ENCODE peak calls at places on chromosomes 12 and 14, in six cellular contexts. Z, O, M, H, Y and X are unnamed samples.

GRCh38 chr14:21475767-21476525 is 813 bp downstream of the RAB2B start:
- DNase-seq in O (no peak), Z (no peak), Y (no peak), H (no peak), M (no peak), X (no peak)

GRCh38 chr14:54739514-54739913 is 163.1 kb downstream of the GCH1 start:
- DNase-seq in M (no peak), Y (no peak), O (no peak), H (peak; percentile 88), Z (no peak), X (no peak)

GRCh38 chr12:53492188-53492587 is 7.1 kb downstream of the MAP3K12 start:
- DNase-seq in H (no peak), M (no peak), Z (no peak), Y (peak; percentile 67), O (no peak), X (no peak)

GRCh38 chr12:32870716-32871115 is 25.9 kb downstream of the PKP2 start:
- DNase-seq in Z (no peak), M (no peak), H (no peak), Y (no peak), O (peak; percentile 63), X (no peak)

GRCh38 chr14:76408877-76409276 is 32.9 kb downstream of the ESRRB start:
- DNase-seq in Z (no peak), M (no peak), H (no peak), Y (no peak), O (no peak), X (no peak)

GRCh38 chr12:50453872-50454271 is 50.9 kb upstream of the DIP2B start:
- DNase-seq in Z (no peak), O (no peak), H (peak; percentile 54), M (no peak), Y (no peak), X (no peak)

GRCh38 chr12:7289743-7290142 is 14.1 kb upstream of the ACSM4 start:
- DNase-seq in Z (no peak), O (no peak), H (peak; percentile 6), Y (no peak), M (no peak), X (no peak)

GRCh38 chr12:108285016-108285415 is 54.1 kb downstream of the CMKLR1 start:
- DNase-seq in Z (no peak), H (no peak), Y (no peak), O (no peak), M (no peak), X (no peak)

GRCh38 chr12:19572920-19573558 is 133.7 kb downstream of the AEBP2 start:
- DNase-seq in O (peak; percentile 41), Z (peak; percentile 69), H (peak; percentile 70), Y (no peak), M (no peak), X (no peak)

GRCh38 chr12:50085615-50085928 is 430 bp downstream of the SMARCD1 start:
- DNase-seq in M (no peak), H (peak; percentile 8), Y (no peak), Z (no peak), O (no peak), X (no peak)

GRCh38 chr12:94673951-94674570 is 23.7 kb upstream of the TMCC3 start:
- DNase-seq in O (no peak), M (no peak), Y (no peak), Z (no peak), H (no peak), X (no peak)

DNA sequence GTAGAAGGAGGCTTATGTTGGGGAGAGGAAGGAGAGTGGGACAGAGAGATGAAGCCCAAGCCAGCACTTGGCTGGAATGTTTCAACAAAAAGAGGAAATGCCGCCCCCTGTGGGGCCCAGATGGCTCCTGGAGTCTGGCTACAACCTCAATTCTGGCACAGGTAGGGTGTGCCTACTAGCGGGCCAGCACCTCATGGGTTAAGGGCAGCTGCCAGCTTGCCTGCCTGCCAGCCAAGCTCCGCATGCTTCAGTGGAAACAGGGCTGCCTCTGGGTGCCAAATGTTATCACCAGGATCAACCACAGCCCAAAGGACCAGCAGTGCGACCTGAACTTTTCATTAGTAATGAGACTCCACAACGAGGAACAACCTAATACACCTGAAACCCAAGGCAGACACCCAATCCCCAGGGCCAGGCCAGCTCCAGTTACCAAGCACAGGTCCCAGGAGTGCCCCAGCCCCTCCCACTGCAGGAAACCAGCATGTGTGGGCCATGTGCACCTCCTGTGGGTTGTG is 11.3 kb downstream of the RAB15 start:
- DNase-seq in Z (no peak), M (no peak), O (no peak), H (no peak), Y (no peak), X (no peak)
- TF ChIP-seq CTCF in Z (no peak), M (no peak), O (peak; percentile 39), H (peak; percentile 36), Y (no peak), X (no peak)

GRCh38 chr12:121839993-121840761 is 18.5 kb downstream of the HPD start:
- DNase-seq in Z (no peak), H (no peak), M (no peak), O (no peak), Y (no peak), X (no peak)

GRCh38 chr12:121843236-121843982 is 15.2 kb downstream of the HPD start:
- DNase-seq in Y (no peak), M (no peak), O (no peak), H (no peak), Z (no peak), X (no peak)

GRCh38 chr12:121838096-121838495 is 20.6 kb downstream of the HPD start:
- DNase-seq in M (no peak), O (peak; percentile 46), Z (no peak), H (no peak), Y (no peak), X (no peak)

GRCh38 chr12:121837680-121838079 is 21.0 kb downstream of the HPD start:
- DNase-seq in Y (no peak), Z (no peak), H (no peak), O (no peak), M (no peak), X (no peak)

DNA sequence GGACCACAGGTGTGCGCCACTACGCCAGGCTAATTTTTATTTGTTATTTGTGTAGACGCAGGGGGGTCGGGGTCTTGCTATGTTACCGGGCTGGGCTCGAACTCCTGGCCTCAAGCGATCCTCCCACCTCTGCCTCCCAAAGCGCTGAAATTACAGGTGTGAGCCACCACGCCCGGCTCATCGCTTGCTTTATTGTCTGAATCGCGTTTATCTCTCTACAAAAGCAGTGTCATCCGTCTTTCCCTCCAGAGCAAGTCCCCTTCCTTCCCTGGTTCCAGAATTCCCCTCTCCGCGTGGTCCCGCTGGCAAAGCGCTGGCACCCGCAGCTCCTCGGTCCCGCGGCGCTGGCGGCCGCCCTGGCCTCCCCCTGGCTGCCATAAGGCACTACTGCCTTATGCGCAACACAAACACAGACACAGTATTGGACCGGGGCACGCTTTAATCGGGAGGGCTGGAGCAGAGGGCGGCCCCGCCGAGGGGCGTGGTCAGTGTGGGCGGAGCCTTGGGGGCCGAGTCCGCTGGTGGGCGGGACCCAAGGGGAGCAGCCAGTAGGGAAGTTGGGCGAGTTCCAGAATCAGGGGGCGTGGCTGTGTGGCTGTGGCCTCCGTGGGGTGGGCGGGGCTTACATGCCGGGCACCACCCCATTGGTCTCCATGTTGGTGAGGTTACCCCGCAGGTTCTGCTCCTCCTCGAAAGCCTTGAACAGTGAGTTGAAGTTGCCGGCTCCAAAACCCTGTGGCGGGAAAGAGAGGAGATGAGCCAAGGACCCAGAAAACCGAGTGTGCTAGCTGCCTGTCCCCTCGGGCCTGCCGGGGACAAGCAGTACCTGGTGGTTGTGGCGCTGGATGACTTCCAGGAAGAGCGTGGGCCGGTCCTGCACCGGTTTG is 19.3 kb downstream of the HPD start:
- DNase-seq in Z (peak; percentile 93), M (peak; percentile 100), H (peak; percentile 100), Y (peak; percentile 100), O (peak; percentile 91), X (peak; percentile 100)
- TF ChIP-seq CTCF in Z (peak; percentile 45), M (peak; percentile 17), H (no peak), Y (peak; percentile 53), O (peak; percentile 22), X (peak; percentile 69)

GRCh38 chr12:88579572-88579940 is 715 bp downstream of the KITLG start:
- DNase-seq in H (peak; percentile 49), Z (no peak), M (no peak), Y (peak; percentile 67), O (no peak), X (no peak)

GRCh38 chr12:88578274-88578673 is 2.0 kb downstream of the KITLG start:
- DNase-seq in Y (no peak), M (no peak), Z (no peak), H (peak; percentile 58), O (peak; percentile 36), X (no peak)

GRCh38 chr12:88578821-88579518 is 1.3 kb downstream of the KITLG start:
- DNase-seq in Z (no peak), Y (no peak), O (peak; percentile 46), M (no peak), H (peak; percentile 57), X (no peak)

GRCh38 chr12:88575361-88575959 is 4.8 kb downstream of the KITLG start:
- DNase-seq in H (no peak), Y (no peak), O (no peak), M (no peak), Z (no peak), X (no peak)

GRCh38 chr12:88577537-88577936 is 2.7 kb downstream of the KITLG start:
- DNase-seq in H (peak; percentile 60), M (no peak), Y (no peak), O (peak; percentile 79), Z (no peak), X (no peak)
- TF ChIP-seq CTCF in H (no peak), M (no peak), Y (peak; percentile 28), O (peak; percentile 12), Z (no peak), X (peak; percentile 71)

DNA sequence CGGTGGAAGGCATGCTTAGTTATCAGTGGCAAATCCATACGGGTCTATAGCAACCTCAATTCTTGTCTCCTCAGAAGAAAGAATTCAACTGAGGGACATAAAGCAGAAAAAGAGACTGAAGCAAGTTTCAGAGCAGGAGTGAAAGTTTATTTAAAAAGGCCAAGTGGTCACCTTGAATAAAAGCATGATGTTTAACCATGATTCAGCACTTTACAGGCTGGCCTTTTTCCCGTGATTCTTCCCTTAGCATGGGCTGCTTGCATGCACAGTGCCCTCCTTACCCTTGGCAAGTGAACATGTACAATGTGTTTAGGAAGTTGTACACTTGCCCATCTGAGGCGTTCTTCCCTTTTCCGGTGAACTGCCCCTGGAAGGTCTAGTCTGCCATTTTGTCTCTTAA is 225.3 kb downstream of the ATP23 start:
- DNase-seq in O (no peak), M (no peak), Z (no peak), H (no peak), Y (no peak), X (no peak)
- TF ChIP-seq CTCF in O (no peak), M (no peak), Z (no peak), H (no peak), Y (no peak), X (no peak)